ENCODE peak calls at places on chromosome 22, in nine cellular contexts. I is cardiac fibroblast, G is DND-41, U is lower leg skin, J is RWPE1, W is AG09319, X is fibroblast of pulmonary artery, E is endodermal cell, T is mucosa of descending colon. M is an unnamed sample.

GRCh38 chr22:29032014-29032475 is 29.6 kb downstream of the C22orf31 start:
- DNase-seq in I (peak), G (no peak), U (no peak), J (no peak), W (no peak), X (no peak), E (peak), T (no peak), M (no peak)

GRCh38 chr22:43148581-43148980 is 2.8 kb upstream of the TSPO start:
- DNase-seq in I (no peak), G (no peak), U (no peak), J (no peak), W (no peak), X (no peak), E (no peak), T (peak), M (peak)

GRCh38 chr22:27790396-27791216 is 10.9 kb downstream of the MN1 start:
- DNase-seq in I (no peak), G (no peak), U (no peak), J (no peak), W (no peak), X (peak), E (no peak), T (no peak), M (no peak)

GRCh38 chr22:22013559-22014284 is 31.1 kb upstream of the TOP3B start:
- DNase-seq in I (no peak), G (no peak), U (peak), J (no peak), W (no peak), X (no peak), E (no peak), T (no peak), M (no peak)

GRCh38 chr22:29112680-29113079 is 39.8 kb downstream of the KREMEN1 start:
- DNase-seq in I (no peak), G (no peak), U (no peak), J (no peak), W (no peak), X (no peak), E (no peak), T (no peak), M (no peak)

GRCh38 chr22:24975813-24976341 is 23.4 kb downstream of the KIAA1671 start:
- DNase-seq in I (peak), G (no peak), U (no peak), J (no peak), W (no peak), X (peak), E (no peak), T (no peak), M (no peak)

GRCh38 chr22:29780781-29781676 is 13.9 kb downstream of the UQCR10 start:
- DNase-seq in I (peak), G (no peak), U (no peak), J (peak), W (peak), X (peak), E (peak), T (no peak), M (peak)

GRCh38 chr22:43850529-43850928 is 11.8 kb downstream of the SULT4A1 start:
- DNase-seq in I (no peak), G (no peak), U (peak), J (no peak), W (no peak), X (no peak), E (peak), T (no peak), M (no peak)

GRCh38 chr22:20052309-20053250 is 27.5 kb upstream of the DGCR8 start:
- DNase-seq in I (no peak), G (no peak), U (no peak), J (peak), W (no peak), X (no peak), E (no peak), T (peak), M (no peak)

GRCh38 chr22:45584621-45585436 is 82.1 kb downstream of the FBLN1 start:
- DNase-seq in I (no peak), G (no peak), U (no peak), J (no peak), W (no peak), X (no peak), E (no peak), T (no peak), M (no peak)

GRCh38 chr22:41217553-41218157 is 12.5 kb downstream of the L3MBTL2 start:
- DNase-seq in I (peak), G (peak), U (peak), J (peak), W (peak), X (peak), E (peak), T (peak), M (peak)

DNA sequence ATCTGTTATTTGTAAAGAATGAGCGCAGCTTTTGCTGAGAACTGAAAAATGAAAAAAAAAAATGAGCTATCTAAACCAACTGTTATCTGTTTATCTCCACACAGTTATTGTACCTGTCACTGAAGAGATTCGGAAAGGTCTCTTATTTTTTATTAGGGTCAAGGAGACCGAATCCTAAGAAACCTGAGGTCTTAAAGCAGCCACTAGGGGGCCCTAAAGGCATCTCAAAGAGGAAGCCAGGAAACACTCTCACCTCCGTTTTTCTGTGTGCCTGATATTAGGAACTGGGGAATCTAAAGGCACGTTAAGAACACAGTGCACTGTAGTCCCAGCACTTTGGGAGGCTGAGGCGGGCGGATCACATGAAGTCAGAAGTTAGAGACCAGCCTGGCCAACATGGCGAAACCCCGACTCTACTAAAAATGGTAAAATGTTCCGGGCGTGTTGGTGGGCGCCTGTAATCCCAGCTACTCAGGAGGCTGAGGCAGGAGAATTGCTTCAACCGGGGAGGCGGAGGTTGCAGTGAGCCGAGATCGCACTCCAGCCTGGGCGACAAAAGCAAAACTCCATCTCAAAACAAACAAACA is 3.5 kb upstream of the LARGE1 start:
- DNase-seq in I (peak), G (peak), U (no peak), J (peak), W (no peak), X (peak), E (peak), T (peak), M (peak)
- TF ChIP-seq CTCF in I (peak), G (peak), U (no peak), J (peak), W (peak), X (peak), E (peak), T (peak), M (peak)

GRCh38 chr22:37052386-37053309 is 1.1 kb downstream of the KCTD17 start:
- DNase-seq in I (no peak), G (no peak), U (no peak), J (no peak), W (no peak), X (no peak), E (no peak), T (no peak), M (no peak)

GRCh38 chr22:37050913-37051628 is 471 bp upstream of the KCTD17 start:
- DNase-seq in I (no peak), G (no peak), U (no peak), J (no peak), W (no peak), X (no peak), E (no peak), T (no peak), M (no peak)

GRCh38 chr22:37053310-37054077 is 2.0 kb downstream of the KCTD17 start:
- DNase-seq in I (peak), G (no peak), U (no peak), J (no peak), W (no peak), X (peak), E (no peak), T (peak), M (no peak)

GRCh38 chr22:37054078-37054440 is 2.5 kb downstream of the KCTD17 start:
- DNase-seq in I (no peak), G (no peak), U (no peak), J (no peak), W (no peak), X (no peak), E (no peak), T (peak), M (no peak)

DNA sequence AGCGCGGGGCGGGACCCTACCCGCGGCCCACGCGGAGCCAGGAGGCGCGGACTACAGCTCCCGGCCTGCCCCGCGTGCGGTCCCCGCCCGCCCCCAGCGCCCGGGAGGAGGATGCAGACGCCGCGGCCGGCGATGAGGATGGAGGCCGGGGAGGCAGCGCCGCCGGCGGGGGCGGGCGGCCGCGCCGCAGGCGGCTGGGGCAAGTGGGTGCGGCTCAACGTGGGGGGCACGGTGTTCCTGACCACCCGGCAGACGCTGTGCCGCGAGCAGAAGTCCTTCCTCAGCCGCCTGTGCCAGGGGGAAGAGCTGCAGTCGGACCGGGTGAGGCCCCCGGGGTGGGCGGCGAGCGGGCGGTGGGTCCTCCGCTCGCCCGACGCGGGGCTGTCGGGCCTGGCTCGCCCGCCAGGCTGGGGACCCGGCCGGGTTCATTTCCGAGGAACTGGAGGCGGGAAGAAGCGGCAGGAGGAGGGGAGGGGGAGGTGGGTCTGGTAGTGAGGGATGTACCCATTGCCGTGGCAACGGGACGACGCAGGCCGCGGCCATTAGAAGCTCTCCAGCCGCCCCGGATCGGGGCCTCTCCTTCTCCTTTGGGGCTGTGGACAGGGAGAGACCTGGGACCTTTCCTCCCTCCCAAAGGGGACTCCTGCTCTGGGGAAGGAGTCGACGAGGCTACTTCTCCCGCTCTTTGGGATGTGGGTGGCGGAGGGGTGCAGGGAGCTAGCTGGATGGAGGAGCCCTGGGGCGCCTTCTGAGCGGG is at the start of gene KCTD17:
- DNase-seq in I (peak), G (peak), U (peak), J (peak), W (peak), X (peak), E (peak), T (peak), M (peak)
- TF ChIP-seq CTCF in I (no peak), G (peak), U (no peak), J (peak), W (no peak), X (no peak), E (no peak), T (no peak), M (no peak)

DNA sequence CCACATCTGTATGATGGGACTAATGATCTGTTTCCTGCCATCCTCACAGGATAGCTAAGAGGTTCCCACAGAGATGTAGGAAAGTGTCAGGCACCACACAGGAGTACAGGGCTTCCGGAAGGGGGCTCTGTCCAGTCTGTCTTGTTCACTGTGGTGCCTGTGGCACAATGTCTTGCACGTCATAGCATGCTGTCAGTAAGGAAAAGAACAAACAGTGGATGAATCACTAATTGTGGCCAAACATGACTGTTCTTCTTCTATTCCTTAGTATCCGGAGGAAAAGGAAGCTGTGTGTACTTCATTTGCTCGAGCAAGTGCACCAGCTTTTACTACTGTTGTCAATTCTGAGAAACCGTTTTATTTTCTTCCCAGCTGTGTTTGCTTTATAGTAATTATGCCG is 73.4 kb upstream of the YWHAH start:
- DNase-seq in I (peak), G (no peak), U (no peak), J (peak), W (peak), X (peak), E (no peak), T (peak), M (peak)
- TF ChIP-seq CTCF in I (peak), G (no peak), U (no peak), J (no peak), W (peak), X (no peak), E (no peak), T (no peak), M (peak)

GRCh38 chr22:23031795-23032194 is 38.5 kb upstream of the GNAZ start:
- DNase-seq in I (no peak), G (no peak), U (no peak), J (no peak), W (no peak), X (no peak), E (no peak), T (no peak), M (no peak)

GRCh38 chr22:23032681-23033080 is 37.6 kb upstream of the GNAZ start:
- DNase-seq in I (no peak), G (no peak), U (no peak), J (no peak), W (no peak), X (no peak), E (no peak), T (no peak), M (no peak)

GRCh38 chr22:23033116-23033905 is 37.0 kb upstream of the GNAZ start:
- DNase-seq in I (no peak), G (no peak), U (no peak), J (no peak), W (no peak), X (no peak), E (no peak), T (no peak), M (no peak)

GRCh38 chr22:23026777-23027176 is 43.5 kb upstream of the GNAZ start:
- DNase-seq in I (no peak), G (no peak), U (no peak), J (no peak), W (no peak), X (no peak), E (no peak), T (no peak), M (no peak)

DNA sequence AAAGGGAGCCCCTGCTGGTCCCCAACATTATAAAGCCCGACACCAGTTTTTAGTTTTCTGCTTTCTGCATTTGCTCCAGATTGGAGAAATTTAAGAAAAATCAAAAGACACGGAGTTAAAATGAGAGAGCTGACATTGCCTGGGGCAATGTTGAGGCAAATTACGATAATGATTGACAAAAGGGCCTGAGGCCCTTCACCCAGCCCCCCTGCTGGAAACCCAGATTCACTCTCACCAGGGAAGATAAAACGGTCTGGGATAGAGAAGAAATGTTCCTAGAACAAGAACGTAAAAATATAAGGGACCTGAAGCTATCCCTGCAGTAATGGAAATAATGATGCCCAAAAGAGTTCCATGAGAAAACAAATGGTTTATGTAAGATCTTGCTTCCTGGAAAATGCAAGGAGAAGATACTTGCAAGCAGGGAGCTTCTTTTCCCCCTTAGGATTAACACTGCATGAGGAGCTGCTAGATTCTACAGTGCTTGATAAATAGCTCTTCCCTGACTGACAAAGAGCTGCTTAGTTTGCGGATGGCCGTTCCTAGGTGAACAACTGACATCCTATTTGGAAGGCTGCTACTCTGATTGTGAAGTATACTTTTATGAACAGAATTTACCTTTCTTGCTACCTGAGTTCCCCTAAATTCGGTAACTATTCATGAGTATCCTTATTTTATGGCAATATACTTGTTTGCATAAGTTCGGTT is 40.6 kb upstream of the GNAZ start:
- DNase-seq in I (no peak), G (no peak), U (no peak), J (no peak), W (no peak), X (no peak), E (peak), T (no peak), M (no peak)
- TF ChIP-seq CTCF in I (no peak), G (no peak), U (no peak), J (no peak), W (no peak), X (no peak), E (peak), T (no peak), M (no peak)

DNA sequence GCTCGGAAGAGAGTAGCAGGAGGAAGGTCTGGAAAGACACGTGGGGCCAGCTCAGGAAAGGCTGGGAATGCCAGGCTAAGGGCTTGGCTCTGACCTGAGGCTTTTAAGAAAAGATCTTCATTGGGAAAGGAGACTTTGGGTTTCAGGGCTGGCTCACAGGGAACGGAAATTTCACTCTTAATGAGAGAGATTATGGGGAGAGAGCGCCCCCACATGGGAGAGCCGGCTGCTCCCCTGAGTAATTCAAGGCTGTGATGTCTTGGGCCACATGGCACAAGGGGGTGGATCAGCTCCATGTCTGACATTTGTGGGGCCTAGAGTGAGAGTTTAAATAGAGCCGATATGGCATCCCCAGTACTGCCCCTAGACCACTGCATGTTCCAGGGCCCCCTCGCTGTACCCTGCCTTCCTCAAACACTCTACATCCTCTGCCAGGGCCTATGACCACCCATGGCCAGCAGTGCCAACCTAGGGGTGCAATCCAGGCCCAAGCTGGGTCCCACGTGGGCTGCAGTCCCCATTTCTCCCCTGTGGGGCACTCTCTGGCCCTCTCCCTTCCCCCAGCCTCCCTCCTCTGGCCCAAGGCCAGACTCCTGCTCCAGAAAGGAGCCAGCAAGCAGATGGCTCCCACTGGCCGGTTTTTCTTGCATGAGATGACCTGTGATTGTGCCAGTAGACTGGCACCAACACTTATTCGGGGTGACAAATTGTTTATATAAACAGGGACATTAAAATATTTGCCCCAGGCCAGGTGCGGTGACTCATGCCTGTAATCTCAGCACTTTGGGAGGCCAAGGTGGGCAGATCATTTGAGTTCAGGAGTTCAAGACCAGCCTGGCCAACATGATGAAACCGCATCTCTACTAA is 75.2 kb downstream of the ISX start:
- DNase-seq in I (no peak), G (no peak), U (no peak), J (peak), W (no peak), X (no peak), E (peak), T (peak), M (no peak)
- TF ChIP-seq CTCF in I (no peak), G (peak), U (no peak), J (no peak), W (no peak), X (no peak), E (peak), T (peak), M (no peak)

GRCh38 chr22:46998346-46998745 is 235.9 kb downstream of the TBC1D22A start:
- DNase-seq in I (no peak), G (no peak), U (peak), J (no peak), W (no peak), X (no peak), E (peak), T (no peak), M (no peak)
- TF ChIP-seq CTCF in I (no peak), G (no peak), U (no peak), J (no peak), W (no peak), X (no peak), E (no peak), T (no peak), M (no peak)

M was measured in bronchial epithelial cell.